ENCODE peak calls at places on chromosome X, in four cellular contexts. One of them, this sample, is unnamed.

GRCh38 chrX:2691543-2692220 is 587 bp downstream of the CD99 start:
- DNase-seq in T-helper 2 cell: no peak
- DNase-seq in neural crest cell: peak
- DNase-seq in ELR: peak
- DNase-seq in this sample: no peak

GRCh38 chrX:19904778-19905367 is 17.5 kb upstream of the SH3KBP1 start:
- DNase-seq in T-helper 2 cell: no peak
- DNase-seq in neural crest cell: no peak
- DNase-seq in ELR: peak
- DNase-seq in this sample: no peak

GRCh38 chrX:34300871-34301270 is 168.8 kb upstream of the FAM47A start:
- DNase-seq in T-helper 2 cell: no peak
- DNase-seq in neural crest cell: peak
- DNase-seq in ELR: peak
- DNase-seq in this sample: no peak

GRCh38 chrX:9786839-9787635 is 808 bp downstream of the SHROOM2 start:
- DNase-seq in T-helper 2 cell: no peak
- DNase-seq in neural crest cell: no peak
- DNase-seq in ELR: no peak
- DNase-seq in this sample: no peak

GRCh38 chrX:28177202-28177601 is 196.0 kb upstream of the DCAF8L1 start:
- DNase-seq in T-helper 2 cell: no peak
- DNase-seq in neural crest cell: no peak
- DNase-seq in ELR: no peak
- DNase-seq in this sample: no peak

GRCh38 chrX:116238093-116238492 is 67.5 kb downstream of the AGTR2 start:
- DNase-seq in T-helper 2 cell: no peak
- DNase-seq in neural crest cell: no peak
- DNase-seq in ELR: no peak
- DNase-seq in this sample: no peak

GRCh38 chrX:136097871-136098805 is 49.2 kb upstream of the FHL1 start:
- DNase-seq in T-helper 2 cell: no peak
- DNase-seq in neural crest cell: no peak
- DNase-seq in ELR: no peak
- DNase-seq in this sample: no peak

GRCh38 chrX:153726286-153727107 is 1.8 kb downstream of the ABCD1 start:
- DNase-seq in T-helper 2 cell: no peak
- DNase-seq in neural crest cell: peak
- DNase-seq in ELR: peak
- DNase-seq in this sample: peak

GRCh38 chrX:49040376-49040955 is 2.7 kb downstream of the TFE3 start:
- DNase-seq in T-helper 2 cell: no peak
- DNase-seq in neural crest cell: no peak
- DNase-seq in ELR: peak
- DNase-seq in this sample: no peak

GRCh38 chrX:125507119-125507518 is 187.4 kb downstream of the TEX13C start:
- DNase-seq in T-helper 2 cell: no peak
- DNase-seq in neural crest cell: no peak
- DNase-seq in ELR: peak
- DNase-seq in this sample: no peak

GRCh38 chrX:43631841-43632240 is 24.3 kb upstream of the MAOA start:
- DNase-seq in T-helper 2 cell: no peak
- DNase-seq in neural crest cell: no peak
- DNase-seq in ELR: no peak
- DNase-seq in this sample: no peak

This sample was measured in CD4-positive, alpha-beta T cell.